ENCODE peak calls at places on chromosome 1, in four cellular contexts. T is vagina, K is sigmoid colon, E is tibial nerve. D is an unnamed sample.

GRCh38 chr1:155001438-155001687 is 1.2 kb upstream of the ZBTB7B start:
- DNase-seq in T (no peak), K (no peak), E (no peak), D (no peak)

GRCh38 chr1:63883494-63884235 is 109.8 kb downstream of the ROR1 start:
- DNase-seq in T (no peak), K (no peak), E (no peak), D (no peak)

GRCh38 chr1:54649130-54649898 is 7.7 kb downstream of the MROH7 start:
- DNase-seq in T (peak), K (no peak), E (no peak), D (no peak)

GRCh38 chr1:35882945-35883680 is at the start of gene AGO1:
- DNase-seq in T (no peak), K (peak), E (peak), D (peak)

GRCh38 chr1:205133287-205133686 is 11.5 kb upstream of the RBBP5 start:
- DNase-seq in T (no peak), K (no peak), E (no peak), D (no peak)

GRCh38 chr1:230424440-230425251 is 1.5 kb downstream of the PGBD5 start:
- DNase-seq in T (peak), K (no peak), E (no peak), D (no peak)

GRCh38 chr1:65119951-65120350 is 28.1 kb upstream of the AK4 start:
- DNase-seq in T (no peak), K (no peak), E (no peak), D (peak)

GRCh38 chr1:152777510-152778137 is 2.7 kb downstream of the LCE1F start:
- DNase-seq in T (no peak), K (no peak), E (no peak), D (no peak)

GRCh38 chr1:99782920-99783319 is 16.5 kb upstream of the FRRS1 start:
- DNase-seq in T (no peak), K (no peak), E (no peak), D (no peak)

GRCh38 chr1:222653178-222653827 is 35.4 kb downstream of the MIA3 start:
- DNase-seq in T (no peak), K (no peak), E (no peak), D (no peak)

GRCh38 chr1:153358691-153358975 is 979 bp downstream of the S100A9 start:
- DNase-seq in T (peak), K (no peak), E (no peak), D (no peak)

GRCh38 chr1:113429461-113430153 is 39.3 kb downstream of the MAGI3 start:
- DNase-seq in T (no peak), K (no peak), E (no peak), D (no peak)

GRCh38 chr1:222815367-222815765 is 527 bp downstream of the DISP1 start:
- DNase-seq in T (no peak), K (peak), E (peak), D (peak)

GRCh38 chr1:17671314-17671705 is 83.8 kb upstream of the ACTL8 start:
- DNase-seq in T (no peak), K (no peak), E (no peak), D (no peak)

GRCh38 chr1:247638781-247639180 is 33.4 kb downstream of the OR2G3 start:
- DNase-seq in T (no peak), K (no peak), E (no peak), D (no peak)
- H3K4me3 ChIP-seq in T (no peak), K (no peak), E (no peak), D (no peak)

GRCh38 chr1:14855824-14856223 is 257.3 kb downstream of the KAZN start:
- DNase-seq in T (no peak), K (no peak), E (no peak), D (no peak)
- H3K4me3 ChIP-seq in T (no peak), K (no peak), E (no peak), D (no peak)

GRCh38 chr1:156124557-156125483 is 10.3 kb downstream of the LMNA start:
- DNase-seq in T (no peak), K (no peak), E (no peak), D (no peak)

GRCh38 chr1:156129687-156130577 is 15.4 kb downstream of the LMNA start:
- DNase-seq in T (no peak), K (peak), E (peak), D (peak)

GRCh38 chr1:156128749-156129682 is 14.5 kb downstream of the LMNA start:
- DNase-seq in T (no peak), K (peak), E (no peak), D (no peak)

GRCh38 chr1:156126043-156126700 is 11.7 kb downstream of the LMNA start:
- DNase-seq in T (no peak), K (peak), E (peak), D (peak)

GRCh38 chr1:156126701-156127534 is 12.4 kb downstream of the LMNA start:
- DNase-seq in T (no peak), K (peak), E (no peak), D (peak)
- H3K4me3 ChIP-seq in T (peak), K (no peak), E (no peak), D (peak)

GRCh38 chr1:199762567-199762966 is 264.9 kb upstream of the NR5A2 start:
- DNase-seq in T (no peak), K (no peak), E (no peak), D (no peak)

GRCh38 chr1:199766219-199766792 is 261.2 kb upstream of the NR5A2 start:
- DNase-seq in T (no peak), K (no peak), E (no peak), D (no peak)
- H3K4me3 ChIP-seq in T (no peak), K (no peak), E (no peak), D (no peak)

GRCh38 chr1:19814681-19815503 is at the start of gene RNF186:
- DNase-seq in T (no peak), K (no peak), E (no peak), D (no peak)
- H3K4me3 ChIP-seq in T (no peak), K (peak), E (no peak), D (no peak)

GRCh38 chr1:211474426-211474825 is 17.5 kb downstream of the RD3 start:
- DNase-seq in T (peak), K (no peak), E (no peak), D (no peak)
- H3K4me3 ChIP-seq in T (no peak), K (no peak), E (no peak), D (no peak)